ENCODE peak calls at places on chromosomes 13 and 19, in five cellular contexts. One of them, this sample, is unnamed.

GRCh38 chr13:21584973-21585592 is 18.9 kb downstream of the MICU2 start:
- DNase-seq in ELF-1: no peak
- DNase-seq in astrocyte: no peak
- DNase-seq in iris pigment epithelial cell: no peak
- DNase-seq in fibroblast of pulmonary artery: no peak
- DNase-seq in this sample: no peak

GRCh38 chr19:6737873-6738725 is 719 bp upstream of the GPR108 start:
- DNase-seq in ELF-1: peak
- DNase-seq in astrocyte: peak
- DNase-seq in iris pigment epithelial cell: peak
- DNase-seq in fibroblast of pulmonary artery: peak
- DNase-seq in this sample: peak

GRCh38 chr13:102394158-102395053 is 7.4 kb downstream of the FGF14 start:
- DNase-seq in ELF-1: peak
- DNase-seq in astrocyte: peak
- DNase-seq in iris pigment epithelial cell: peak
- DNase-seq in fibroblast of pulmonary artery: peak
- DNase-seq in this sample: peak

GRCh38 chr13:93861818-93862217 is 617.7 kb downstream of the DCT start:
- DNase-seq in ELF-1: peak
- DNase-seq in astrocyte: peak
- DNase-seq in iris pigment epithelial cell: peak
- DNase-seq in fibroblast of pulmonary artery: peak
- DNase-seq in this sample: peak

GRCh38 chr19:30757836-30758617 is 385.8 kb downstream of the ZNF536 start:
- DNase-seq in ELF-1: no peak
- DNase-seq in astrocyte: no peak
- DNase-seq in iris pigment epithelial cell: no peak
- DNase-seq in fibroblast of pulmonary artery: no peak
- DNase-seq in this sample: no peak

GRCh38 chr19:53365899-53366493 is 491 bp downstream of the ZNF525 start:
- DNase-seq in ELF-1: no peak
- DNase-seq in astrocyte: peak
- DNase-seq in iris pigment epithelial cell: no peak
- DNase-seq in fibroblast of pulmonary artery: no peak
- DNase-seq in this sample: no peak

GRCh38 chr13:95704510-95704909 is 27.6 kb downstream of the DNAJC3 start:
- DNase-seq in ELF-1: no peak
- DNase-seq in astrocyte: no peak
- DNase-seq in iris pigment epithelial cell: no peak
- DNase-seq in fibroblast of pulmonary artery: no peak
- DNase-seq in this sample: no peak

GRCh38 chr13:60282708-60283107 is 114.3 kb upstream of the TDRD3 start:
- DNase-seq in ELF-1: no peak
- DNase-seq in astrocyte: no peak
- DNase-seq in iris pigment epithelial cell: no peak
- DNase-seq in fibroblast of pulmonary artery: no peak
- DNase-seq in this sample: no peak

GRCh38 chr13:63554157-63554556 is 2138.5 kb upstream of the PCDH20 start:
- DNase-seq in ELF-1: no peak
- DNase-seq in astrocyte: no peak
- DNase-seq in iris pigment epithelial cell: peak
- DNase-seq in fibroblast of pulmonary artery: peak
- DNase-seq in this sample: no peak

GRCh38 chr13:74414458-74414857 is 280.3 kb upstream of the KLF12 start:
- DNase-seq in ELF-1: no peak
- DNase-seq in astrocyte: no peak
- DNase-seq in iris pigment epithelial cell: no peak
- DNase-seq in fibroblast of pulmonary artery: no peak
- DNase-seq in this sample: no peak

GRCh38 chr13:48908381-48909087 is 67.2 kb upstream of the FNDC3A start:
- DNase-seq in ELF-1: no peak
- DNase-seq in astrocyte: peak
- DNase-seq in iris pigment epithelial cell: peak
- DNase-seq in fibroblast of pulmonary artery: peak
- DNase-seq in this sample: no peak

GRCh38 chr13:72050251-72050650 is 183.2 kb upstream of the DACH1 start:
- DNase-seq in ELF-1: no peak
- DNase-seq in astrocyte: no peak
- DNase-seq in iris pigment epithelial cell: no peak
- DNase-seq in fibroblast of pulmonary artery: no peak
- DNase-seq in this sample: no peak

GRCh38 chr19:47102561-47103135 is 10.9 kb downstream of the ZC3H4 start:
- DNase-seq in ELF-1: no peak
- DNase-seq in astrocyte: no peak
- DNase-seq in iris pigment epithelial cell: no peak
- DNase-seq in fibroblast of pulmonary artery: no peak
- DNase-seq in this sample: no peak

GRCh38 chr13:75908137-75908536 is 272.0 kb downstream of the LMO7 start:
- DNase-seq in ELF-1: peak
- DNase-seq in astrocyte: no peak
- DNase-seq in iris pigment epithelial cell: peak
- DNase-seq in fibroblast of pulmonary artery: no peak
- DNase-seq in this sample: no peak

GRCh38 chr19:10182847-10183246 is 11.9 kb downstream of the DNMT1 start:
- DNase-seq in ELF-1: no peak
- DNase-seq in astrocyte: no peak
- DNase-seq in iris pigment epithelial cell: peak
- DNase-seq in fibroblast of pulmonary artery: no peak
- DNase-seq in this sample: no peak